ENCODE peak calls at places on chromosomes 11 and 22, in eight cellular contexts. H is heart right ventricle; F is effector memory CD4-positive, alpha-beta T cell; P is pancreas; C is fibroblast of lung; Y is testis; B is left ventricle myocardium inferior; J is CD4-positive, alpha-beta memory T cell. R is an unnamed sample.

GRCh38 chr11:119685073-119685746 is 43.8 kb downstream of the NECTIN1 start:
- DNase-seq in H (no peak), F (no peak), P (no peak), C (no peak), Y (no peak), B (no peak), J (no peak), R (no peak)

GRCh38 chr22:50197856-50198623 is 2.8 kb upstream of the SELENOO start:
- DNase-seq in H (no peak), F (no peak), P (peak; percentile 85), C (no peak), Y (no peak), B (no peak), J (no peak), R (no peak)

GRCh38 chr11:66820921-66821320 is 22.3 kb upstream of the RCE1 start:
- DNase-seq in H (no peak), F (no peak), P (no peak), C (no peak), Y (no peak), B (no peak), J (no peak), R (no peak)

GRCh38 chr11:35427158-35427557 is 7.8 kb upstream of the SLC1A2 start:
- DNase-seq in H (no peak), F (no peak), P (no peak), C (peak; percentile 81), Y (no peak), B (peak; percentile 27), J (no peak), R (no peak)

GRCh38 chr11:121656333-121657090 is 203.7 kb upstream of the SORL1-AS1 start:
- DNase-seq in H (no peak), F (no peak), P (no peak), C (peak; percentile 39), Y (peak; percentile 23), B (peak; percentile 14), J (no peak), R (no peak)

GRCh38 chr11:79461144-79461543 is 20.3 kb upstream of the TENM4 start:
- DNase-seq in H (no peak), F (no peak), P (no peak), C (peak; percentile 55), Y (peak; percentile 64), B (no peak), J (no peak), R (no peak)

GRCh38 chr11:120256779-120257178 is 16.8 kb downstream of the POU2F3 start:
- DNase-seq in H (no peak), F (no peak), P (no peak), C (no peak), Y (no peak), B (no peak), J (no peak), R (no peak)

GRCh38 chr22:31268281-31268680 is 24.0 kb downstream of the PIK3IP1 start:
- DNase-seq in H (no peak), F (no peak), P (no peak), C (no peak), Y (no peak), B (no peak), J (no peak), R (no peak)

GRCh38 chr11:107882095-107882820 is 23.7 kb upstream of the SLC35F2 start:
- DNase-seq in H (no peak), F (no peak), P (no peak), C (no peak), Y (no peak), B (no peak), J (no peak), R (no peak)

GRCh38 chr22:21815357-21815756 is 52.1 kb downstream of the MAPK1 start:
- DNase-seq in H (no peak), F (no peak), P (no peak), C (no peak), Y (no peak), B (no peak), J (no peak), R (no peak)

GRCh38 chr11:47616726-47617416 is 22.7 kb upstream of the C1QTNF4 start:
- DNase-seq in H (no peak), F (no peak), P (no peak), C (peak; percentile 65), Y (peak; percentile 83), B (no peak), J (no peak), R (no peak)

GRCh38 chr11:120086651-120087050 is 51.3 kb downstream of the TRIM29 start:
- DNase-seq in H (no peak), F (no peak), P (no peak), C (no peak), Y (no peak), B (no peak), J (no peak), R (no peak)

GRCh38 chr22:49885881-49886280 is 32.2 kb downstream of the ZBED4 start:
- DNase-seq in H (no peak), F (no peak), P (no peak), C (no peak), Y (no peak), B (no peak), J (no peak), R (no peak)

GRCh38 chr11:43579171-43579918 is 101.2 kb upstream of the HSD17B12 start:
- DNase-seq in H (no peak), F (no peak), P (peak; percentile 70), C (peak; percentile 37), Y (peak; percentile 57), B (no peak), J (peak; percentile 5), R (no peak)

GRCh38 chr22:38866399-38867123 is 5.5 kb downstream of the CBX6 start:
- DNase-seq in H (no peak), F (no peak), P (peak; percentile 85), C (no peak), Y (peak; percentile 69), B (no peak), J (no peak), R (no peak)

GRCh38 chr11:6216501-6216900 is 11.1 kb downstream of the C11orf42 start:
- DNase-seq in H (no peak), F (no peak), P (no peak), C (no peak), Y (no peak), B (no peak), J (no peak), R (no peak)

GRCh38 chr11:6217722-6218121 is 12.4 kb downstream of the C11orf42 start:
- DNase-seq in H (no peak), F (no peak), P (peak; percentile 54), C (no peak), Y (no peak), B (no peak), J (no peak), R (no peak)

GRCh38 chr11:6223854-6224253 is 10.6 kb downstream of the FHIP1B start:
- DNase-seq in H (no peak), F (no peak), P (peak; percentile 44), C (no peak), Y (no peak), B (no peak), J (no peak), R (no peak)

GRCh38 chr11:6214530-6214929 is 9.2 kb downstream of the C11orf42 start:
- DNase-seq in H (no peak), F (no peak), P (peak; percentile 42), C (no peak), Y (no peak), B (no peak), J (no peak), R (no peak)

GRCh38 chr11:6219359-6219758 is 14.0 kb downstream of the C11orf42 start:
- DNase-seq in H (no peak), F (no peak), P (no peak), C (peak; percentile 91), Y (no peak), B (no peak), J (no peak), R (no peak)
- H3K27ac ChIP-seq in H (peak overlapping the region; percentile 54), F (no peak overlapping the region), P (no peak overlapping the region), C (no peak overlapping the region), Y (no peak overlapping the region), B (peak overlapping the region; percentile 43), J (no peak overlapping the region), R (no peak overlapping the region)

GRCh38 chr11:113985906-113986305 is 11.0 kb downstream of the HTR3A start:
- DNase-seq in H (no peak), F (no peak), P (no peak), C (no peak), Y (no peak), B (no peak), J (no peak), R (no peak)

GRCh38 chr11:113989916-113990315 is 15.0 kb downstream of the HTR3A start:
- DNase-seq in H (no peak), F (no peak), P (no peak), C (no peak), Y (no peak), B (no peak), J (no peak), R (no peak)

GRCh38 chr11:113984781-113985180 is 9.9 kb downstream of the HTR3A start:
- DNase-seq in H (no peak), F (no peak), P (no peak), C (no peak), Y (no peak), B (no peak), J (no peak), R (no peak)

GRCh38 chr11:113989381-113989780 is 14.5 kb downstream of the HTR3A start:
- DNase-seq in H (no peak), F (no peak), P (no peak), C (no peak), Y (no peak), B (no peak), J (no peak), R (no peak)

DNA sequence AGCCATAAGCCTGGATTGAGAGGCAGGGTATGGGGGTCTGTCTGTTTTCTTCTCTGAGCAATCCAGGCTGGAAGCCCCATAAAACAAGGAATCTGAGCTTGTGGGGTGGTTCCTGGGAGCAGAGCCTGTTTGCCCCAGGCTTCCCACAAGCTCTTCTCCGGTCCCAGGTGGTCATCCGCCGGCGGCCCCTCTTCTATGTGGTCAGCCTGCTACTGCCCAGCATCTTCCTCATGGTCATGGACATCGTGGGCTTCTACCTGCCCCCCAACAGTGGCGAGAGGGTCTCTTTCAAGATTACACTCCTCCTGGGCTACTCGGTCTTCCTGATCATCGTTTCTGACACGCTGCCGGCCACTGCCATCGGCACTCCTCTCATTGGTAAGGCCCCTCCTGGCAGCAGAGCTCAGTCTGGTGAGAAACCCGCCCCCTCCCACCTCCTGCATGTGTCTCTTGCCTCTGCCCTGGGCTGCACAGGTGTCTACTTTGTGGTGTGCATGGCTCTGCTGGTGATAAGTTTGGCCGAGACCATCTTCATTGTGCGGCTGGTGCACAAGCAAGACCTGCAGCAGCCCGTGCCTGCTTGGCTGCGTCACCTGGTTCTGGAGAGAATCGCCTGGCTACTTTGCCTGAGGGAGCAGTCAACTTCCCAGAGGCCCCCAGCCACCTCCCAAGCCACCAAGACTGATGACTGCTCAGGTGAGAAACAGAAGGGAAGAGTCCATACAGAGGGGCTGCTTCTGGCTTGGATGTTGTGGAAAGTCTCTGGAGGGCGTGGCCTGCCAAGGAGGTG is 11.6 kb downstream of the HTR3A start:
- DNase-seq in H (no peak), F (no peak), P (no peak), C (no peak), Y (no peak), B (no peak), J (no peak), R (no peak)
- H3K27me3 ChIP-seq in H (peaks cover 28% of the 10 kb centered on the region), F (no peaks in the 10 kb centered on the region), P (no peaks in the 10 kb centered on the region), C (no peaks in the 10 kb centered on the region), Y (no peaks in the 10 kb centered on the region), B (peaks cover 92% of the 10 kb centered on the region), J (peaks cover 7% of the 10 kb centered on the region), R (no peaks in the 10 kb centered on the region)

GRCh38 chr11:106724293-106724892 is 293.9 kb downstream of the GUCY1A2 start:
- DNase-seq in H (no peak), F (no peak), P (no peak), C (peak; percentile 68), Y (no peak), B (no peak), J (no peak), R (no peak)
- H3K36me3 ChIP-seq in H (no peaks in the 10 kb centered on the region), F (no peaks in the 10 kb centered on the region), P (no peaks in the 10 kb centered on the region), C (no peaks in the 10 kb centered on the region), Y (no peaks in the 10 kb centered on the region), B (no peaks in the 10 kb centered on the region), J (no peaks in the 10 kb centered on the region), R (no peaks in the 10 kb centered on the region)

GRCh38 chr11:124643605-124644425 is 21.2 kb downstream of the TBRG1 start:
- DNase-seq in H (no peak), F (no peak), P (no peak), C (peak; percentile 98), Y (no peak), B (no peak), J (no peak), R (no peak)
- H3K27ac ChIP-seq in H (no peak overlapping the region), F (no peak overlapping the region), P (no peak overlapping the region), C (peak overlapping the region; percentile 60), Y (no peak overlapping the region), B (no peak overlapping the region), J (no peak overlapping the region), R (no peak overlapping the region)

R was measured in Peyer's patch.